ENCODE peak calls at places on chromosomes 5 and 9, in four cellular contexts. One of them, this sample, is unnamed.

GRCh38 chr9:129317179-129318011 is 139.3 kb upstream of the IER5L start:
- DNase-seq in GM12878: no peak
- DNase-seq in SK-N-SH: peak; percentile 63
- DNase-seq in K562: no peak
- DNase-seq in this sample: no peak

GRCh38 chr9:17905356-17906203 is 326.7 kb downstream of the SH3GL2 start:
- DNase-seq in GM12878: no peak
- DNase-seq in SK-N-SH: no peak
- DNase-seq in K562: no peak
- DNase-seq in this sample: no peak

GRCh38 chr9:37060821-37061220 is 26.8 kb upstream of the PAX5 start:
- DNase-seq in GM12878: no peak
- DNase-seq in K562: no peak
- DNase-seq in SK-N-SH: no peak
- DNase-seq in this sample: no peak

GRCh38 chr5:14146725-14147124 is 3.6 kb downstream of the TRIO start:
- DNase-seq in GM12878: no peak
- DNase-seq in SK-N-SH: no peak
- DNase-seq in K562: no peak
- DNase-seq in this sample: no peak

GRCh38 chr9:8868632-8869031 is 1069.1 kb upstream of the DMAC1 start:
- DNase-seq in GM12878: no peak
- DNase-seq in SK-N-SH: no peak
- DNase-seq in K562: no peak
- DNase-seq in this sample: no peak

GRCh38 chr9:99307846-99308245 is 85.8 kb downstream of the SEC61B start:
- DNase-seq in GM12878: no peak
- DNase-seq in SK-N-SH: no peak
- DNase-seq in K562: no peak
- DNase-seq in this sample: no peak

GRCh38 chr5:68239485-68239884 is 23.9 kb downstream of the PIK3R1 start:
- DNase-seq in SK-N-SH: peak; percentile 72
- DNase-seq in K562: no peak
- DNase-seq in GM12878: no peak
- DNase-seq in this sample: no peak

GRCh38 chr5:179368806-179369529 is 23.7 kb upstream of the ADAMTS2 start:
- DNase-seq in K562: no peak
- DNase-seq in SK-N-SH: no peak
- DNase-seq in GM12878: no peak
- DNase-seq in this sample: no peak

GRCh38 chr5:6282360-6282759 is 96.0 kb downstream of the MED10 start:
- DNase-seq in GM12878: no peak
- DNase-seq in SK-N-SH: no peak
- DNase-seq in K562: no peak
- DNase-seq in this sample: no peak

GRCh38 chr5:95788493-95788892 is 34.0 kb downstream of the GLRX start:
- DNase-seq in K562: no peak
- DNase-seq in GM12878: no peak
- DNase-seq in SK-N-SH: peak; percentile 25
- DNase-seq in this sample: no peak

GRCh38 chr5:32984851-32985250 is 273.7 kb downstream of the NPR3 start:
- DNase-seq in SK-N-SH: no peak
- DNase-seq in GM12878: no peak
- DNase-seq in K562: no peak
- DNase-seq in this sample: no peak

GRCh38 chr5:166551384-166551783 is 1740.1 kb upstream of the WWC1 start:
- DNase-seq in K562: no peak
- DNase-seq in GM12878: no peak
- DNase-seq in SK-N-SH: no peak
- DNase-seq in this sample: no peak

GRCh38 chr5:138948391-138949222 is 73.5 kb upstream of the LRRTM2 start:
- DNase-seq in GM12878: no peak
- DNase-seq in K562: no peak
- DNase-seq in SK-N-SH: peak; percentile 82
- DNase-seq in this sample: no peak

GRCh38 chr9:85421641-85422040 is 320.1 kb downstream of the AGTPBP1 start:
- DNase-seq in K562: no peak
- DNase-seq in GM12878: no peak
- DNase-seq in SK-N-SH: no peak
- DNase-seq in this sample: no peak

GRCh38 chr5:32639943-32640342 is 54.6 kb downstream of the SUB1 start:
- DNase-seq in GM12878: no peak
- DNase-seq in K562: no peak
- DNase-seq in SK-N-SH: no peak
- DNase-seq in this sample: peak; percentile 55

GRCh38 chr5:173242675-173243085 is 7.7 kb upstream of the NKX2-5 start:
- DNase-seq in GM12878: no peak
- DNase-seq in SK-N-SH: peak; percentile 68
- DNase-seq in K562: no peak
- DNase-seq in this sample: no peak

GRCh38 chr5:97550164-97550563 is 367.1 kb upstream of the RIOK2 start:
- DNase-seq in K562: no peak
- DNase-seq in SK-N-SH: no peak
- DNase-seq in GM12878: no peak
- DNase-seq in this sample: no peak

GRCh38 chr5:121503111-121503840 is 348.4 kb upstream of the FTMT start:
- DNase-seq in GM12878: no peak
- DNase-seq in K562: peak; percentile 8
- DNase-seq in SK-N-SH: peak; percentile 17
- DNase-seq in this sample: no peak

GRCh38 chr5:10635257-10635860 is 71.5 kb downstream of the ANKRD33B start:
- DNase-seq in GM12878: peak; percentile 94
- DNase-seq in K562: no peak
- DNase-seq in SK-N-SH: no peak
- DNase-seq in this sample: no peak

GRCh38 chr5:32585446-32586250 is at the start of gene SUB1:
- DNase-seq in K562: peak; percentile 98
- DNase-seq in GM12878: peak; percentile 62
- DNase-seq in SK-N-SH: peak; percentile 96
- DNase-seq in this sample: peak; percentile 94

GRCh38 chr5:34674226-34674625 is 18.1 kb downstream of the RAI14 start:
- DNase-seq in K562: no peak
- DNase-seq in SK-N-SH: no peak
- DNase-seq in GM12878: no peak
- DNase-seq in this sample: no peak

DNA sequence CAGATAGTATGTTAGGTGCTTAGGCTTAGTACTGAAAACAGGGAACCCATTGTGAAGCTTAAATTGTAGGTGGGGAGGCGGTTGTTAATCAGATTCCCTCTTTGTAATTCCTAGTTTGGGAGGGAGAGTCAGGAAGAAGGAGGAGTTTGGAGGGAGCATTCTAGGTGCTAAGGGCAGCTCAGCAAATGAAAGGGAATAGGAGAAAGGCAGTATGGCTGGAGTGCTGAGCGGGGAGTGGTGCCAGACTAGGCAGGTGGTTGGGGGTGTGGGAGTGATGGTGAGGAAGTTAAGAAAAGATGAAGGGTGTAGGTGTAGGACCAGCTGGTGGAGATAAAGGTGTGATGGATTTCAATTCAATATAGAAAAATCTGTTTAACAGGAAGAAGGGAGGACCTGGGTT is 11.1 kb upstream of the GARNL3 start:
- DNase-seq in SK-N-SH: no peak
- DNase-seq in GM12878: no peak
- DNase-seq in K562: no peak
- DNase-seq in this sample: no peak
- TF ChIP-seq RCOR1 in SK-N-SH: no peak
- TF ChIP-seq RCOR1 in GM12878: no peak
- TF ChIP-seq RCOR1 in K562: no peak
- TF ChIP-seq RCOR1 in this sample: no peak

GRCh38 chr5:178277346-178277745 is 44.7 kb upstream of the PHYKPL start:
- DNase-seq in SK-N-SH: no peak
- DNase-seq in K562: no peak
- DNase-seq in GM12878: no peak
- DNase-seq in this sample: no peak
- TF ChIP-seq REST in SK-N-SH: no peak
- TF ChIP-seq REST in K562: no peak
- TF ChIP-seq REST in GM12878: no peak
- TF ChIP-seq REST in this sample: no peak

DNA sequence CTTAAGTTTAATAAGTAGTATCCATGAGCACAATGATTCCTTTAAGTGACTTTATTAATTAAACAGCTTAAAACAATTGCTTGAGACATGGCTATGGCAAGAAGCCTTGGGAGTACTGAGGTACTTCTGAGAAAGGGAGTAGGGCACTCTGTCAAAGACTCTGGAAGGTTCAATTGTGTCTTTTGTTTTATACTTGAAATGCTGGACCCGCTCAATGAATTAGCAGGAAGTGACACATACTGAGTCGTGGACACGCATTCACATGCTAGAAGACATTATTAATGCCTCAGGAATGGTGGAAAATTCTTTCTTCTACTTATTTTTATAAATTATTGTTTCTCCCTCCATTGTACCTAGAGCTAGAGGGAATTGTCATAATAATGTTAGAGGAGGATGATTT is 347.3 kb upstream of the ZNF608 start:
- DNase-seq in SK-N-SH: no peak
- DNase-seq in K562: no peak
- DNase-seq in GM12878: no peak
- DNase-seq in this sample: peak; percentile 12
- TF ChIP-seq RCOR1 in SK-N-SH: no peak
- TF ChIP-seq RCOR1 in K562: no peak
- TF ChIP-seq RCOR1 in GM12878: no peak
- TF ChIP-seq RCOR1 in this sample: no peak

DNA sequence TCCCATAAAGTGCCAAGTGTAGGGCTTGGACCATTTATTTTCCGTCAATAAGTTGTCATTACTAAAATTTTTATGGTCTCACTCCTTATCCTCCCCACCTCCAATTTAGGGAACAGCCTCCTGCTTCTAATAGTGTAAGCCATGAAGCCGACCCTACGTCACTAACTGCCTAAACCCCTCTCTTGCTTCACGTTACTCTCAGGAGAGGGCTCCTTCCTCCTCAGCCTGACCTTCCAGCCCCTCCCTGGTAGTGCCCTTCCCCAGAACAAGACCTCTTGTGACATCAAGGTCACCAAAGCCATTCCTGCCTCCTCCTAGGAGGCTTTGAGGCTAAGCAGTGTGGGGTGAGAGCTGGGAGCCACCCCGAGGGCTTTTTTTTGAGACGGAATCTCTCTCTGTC is 2.2 kb upstream of the CDK9 start:
- DNase-seq in GM12878: no peak
- DNase-seq in K562: no peak
- DNase-seq in SK-N-SH: no peak
- DNase-seq in this sample: no peak
- TF ChIP-seq REST in GM12878: no peak
- TF ChIP-seq REST in K562: no peak
- TF ChIP-seq REST in SK-N-SH: no peak
- TF ChIP-seq REST in this sample: no peak

DNA sequence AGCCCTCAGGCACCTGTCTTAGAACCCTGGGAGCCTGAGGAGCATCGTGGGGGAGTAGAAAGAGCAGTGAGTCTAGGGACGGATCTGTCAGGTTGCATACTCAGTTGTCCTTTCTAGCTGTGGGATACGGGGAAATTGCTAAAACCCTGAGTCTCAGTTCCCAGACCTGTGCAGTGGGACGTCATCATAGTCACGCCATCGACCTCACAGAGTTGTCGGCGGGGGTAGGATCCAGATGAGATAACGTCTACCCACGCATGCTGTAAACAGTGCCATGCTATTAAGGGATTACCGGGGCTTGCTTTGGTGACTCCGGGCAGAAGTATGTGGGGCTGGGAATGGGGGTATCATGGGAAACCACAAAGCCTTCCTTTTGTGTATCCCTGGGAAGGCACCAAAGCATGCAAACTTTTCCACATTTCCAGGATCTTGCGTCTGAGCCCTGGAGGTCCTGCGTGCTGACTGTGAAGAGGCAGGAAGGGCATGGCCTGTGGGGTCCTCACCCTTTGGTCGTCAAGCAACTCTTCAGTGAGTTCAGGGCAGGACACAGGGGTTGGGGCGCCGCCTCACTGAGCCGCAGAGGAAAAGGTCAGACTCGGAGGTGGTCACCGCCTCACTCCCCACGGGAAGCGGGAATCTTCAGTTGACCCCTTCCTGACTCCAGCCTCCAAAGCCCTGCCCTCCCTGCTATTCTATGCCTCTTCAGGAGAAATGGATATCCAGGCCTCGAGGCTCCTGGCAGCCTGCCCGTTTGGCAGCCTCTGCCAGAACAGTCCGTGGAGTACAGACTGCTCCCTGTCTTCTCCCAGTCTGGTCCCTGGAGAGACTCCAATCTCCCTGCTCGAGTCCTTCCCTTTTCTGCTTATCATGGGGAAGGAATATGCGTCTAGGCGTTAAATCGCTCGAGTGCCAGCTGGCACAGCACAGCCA is 186.8 kb upstream of the KLF9 start:
- DNase-seq in K562: no peak
- DNase-seq in SK-N-SH: peak; percentile 70
- DNase-seq in GM12878: no peak
- DNase-seq in this sample: no peak
- TF ChIP-seq RCOR1 in K562: no peak
- TF ChIP-seq RCOR1 in SK-N-SH: peak; percentile 57
- TF ChIP-seq RCOR1 in GM12878: no peak
- TF ChIP-seq RCOR1 in this sample: no peak

DNA sequence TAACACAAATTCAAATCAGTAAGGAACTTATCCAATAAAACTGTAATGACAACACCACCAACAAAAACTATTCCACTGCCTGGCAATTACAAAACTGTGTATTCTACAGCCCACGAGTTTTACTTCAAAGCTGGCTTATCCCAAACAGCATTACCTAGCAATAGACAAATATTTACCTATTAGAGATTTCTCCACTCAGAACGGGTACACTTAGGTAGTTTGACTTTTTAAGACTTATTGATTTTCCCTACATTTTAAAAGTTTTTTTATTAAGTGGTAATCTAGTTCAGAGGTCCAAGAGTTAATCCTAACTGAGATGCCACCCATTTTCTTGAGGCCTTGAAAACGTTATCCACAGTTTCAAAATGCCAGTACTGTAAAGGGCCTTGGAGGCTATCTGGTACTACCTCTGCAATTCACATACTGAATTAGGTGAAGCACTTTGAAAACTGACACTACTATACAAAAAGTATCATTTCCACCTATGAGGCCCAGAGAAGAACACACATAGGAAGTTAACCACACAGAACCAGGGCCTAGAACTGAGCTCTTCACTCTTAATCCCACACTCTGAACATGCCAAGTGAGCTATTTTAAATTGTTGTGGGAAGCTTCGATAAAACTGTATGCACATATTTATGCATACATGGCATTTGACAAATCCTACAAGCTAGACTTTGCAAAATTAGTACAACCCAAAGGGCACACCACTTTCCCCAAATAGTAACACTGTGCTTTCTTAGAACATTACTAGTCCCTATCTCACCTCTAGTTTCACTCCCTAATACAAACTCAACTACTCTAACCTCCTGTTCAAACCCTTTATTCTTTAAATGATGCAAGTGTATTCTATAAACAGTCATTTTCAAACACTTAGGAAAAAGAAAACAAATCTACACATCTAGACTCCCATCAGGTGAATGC is 2.1 kb downstream of the NADK2 start:
- DNase-seq in GM12878: no peak
- DNase-seq in K562: no peak
- DNase-seq in SK-N-SH: no peak
- DNase-seq in this sample: no peak
- TF ChIP-seq REST in GM12878: no peak
- TF ChIP-seq REST in K562: no peak
- TF ChIP-seq REST in SK-N-SH: no peak
- TF ChIP-seq REST in this sample: no peak